ENCODE peak calls at places on chromosomes 7 and 10, in five cellular contexts. One of them, this sample, is unnamed.

GRCh38 chr7:127189885-127190284 is 62.9 kb downstream of the GRM8 start:
- DNase-seq in nephron progenitor cell: no peak
- DNase-seq in endodermal cell: no peak
- DNase-seq in lower lobe of right lung: no peak
- DNase-seq in GM12865: no peak
- DNase-seq in this sample: no peak

GRCh38 chr10:112227331-112227961 is 43.9 kb upstream of the GPAM start:
- DNase-seq in endodermal cell: no peak
- DNase-seq in nephron progenitor cell: no peak
- DNase-seq in GM12865: no peak
- DNase-seq in lower lobe of right lung: peak; percentile 54
- DNase-seq in this sample: no peak

GRCh38 chr7:85413718-85414117 is 226.9 kb upstream of the SEMA3D start:
- DNase-seq in GM12865: no peak
- DNase-seq in endodermal cell: peak; percentile 52
- DNase-seq in lower lobe of right lung: no peak
- DNase-seq in nephron progenitor cell: no peak
- DNase-seq in this sample: no peak

GRCh38 chr7:151063212-151063561 is 3.8 kb downstream of the SLC4A2 start:
- DNase-seq in endodermal cell: no peak
- DNase-seq in lower lobe of right lung: no peak
- DNase-seq in nephron progenitor cell: no peak
- DNase-seq in GM12865: no peak
- DNase-seq in this sample: no peak

GRCh38 chr7:128869138-128869943 is 6.7 kb downstream of the ATP6V1F start:
- DNase-seq in lower lobe of right lung: peak; percentile 70
- DNase-seq in endodermal cell: peak; percentile 88
- DNase-seq in GM12865: peak; percentile 70
- DNase-seq in nephron progenitor cell: peak; percentile 72
- DNase-seq in this sample: peak; percentile 37

GRCh38 chr10:104247513-104248146 is 7.1 kb upstream of the GSTO1 start:
- DNase-seq in GM12865: no peak
- DNase-seq in endodermal cell: no peak
- DNase-seq in nephron progenitor cell: no peak
- DNase-seq in lower lobe of right lung: no peak
- DNase-seq in this sample: no peak

GRCh38 chr10:7417103-7417623 is 6.3 kb upstream of the SFMBT2 start:
- DNase-seq in nephron progenitor cell: no peak
- DNase-seq in GM12865: peak; percentile 51
- DNase-seq in endodermal cell: no peak
- DNase-seq in lower lobe of right lung: no peak
- DNase-seq in this sample: no peak

GRCh38 chr7:466465-467191 is 53.0 kb downstream of the PDGFA start:
- DNase-seq in GM12865: no peak
- DNase-seq in lower lobe of right lung: no peak
- DNase-seq in endodermal cell: no peak
- DNase-seq in nephron progenitor cell: no peak
- DNase-seq in this sample: no peak

GRCh38 chr7:151923097-151923876 is 33.0 kb upstream of the GALNTL5 start:
- DNase-seq in GM12865: no peak
- DNase-seq in endodermal cell: no peak
- DNase-seq in lower lobe of right lung: peak; percentile 70
- DNase-seq in nephron progenitor cell: no peak
- DNase-seq in this sample: no peak

GRCh38 chr7:11458736-11459483 is 373.1 kb downstream of the THSD7A start:
- DNase-seq in endodermal cell: no peak
- DNase-seq in lower lobe of right lung: no peak
- DNase-seq in GM12865: no peak
- DNase-seq in nephron progenitor cell: no peak
- DNase-seq in this sample: no peak

GRCh38 chr7:106239406-106239805 is 45.4 kb downstream of the NAMPT start:
- DNase-seq in lower lobe of right lung: no peak
- DNase-seq in endodermal cell: no peak
- DNase-seq in GM12865: no peak
- DNase-seq in nephron progenitor cell: no peak
- DNase-seq in this sample: no peak

GRCh38 chr10:84196083-84196482 is 1.7 kb downstream of the CDHR1 start:
- DNase-seq in nephron progenitor cell: no peak
- DNase-seq in endodermal cell: peak; percentile 59
- DNase-seq in GM12865: no peak
- DNase-seq in lower lobe of right lung: no peak
- DNase-seq in this sample: no peak

GRCh38 chr10:65791979-65792378 is 1133.9 kb upstream of the LRRTM3 start:
- DNase-seq in GM12865: no peak
- DNase-seq in lower lobe of right lung: no peak
- DNase-seq in nephron progenitor cell: no peak
- DNase-seq in endodermal cell: no peak
- DNase-seq in this sample: no peak

GRCh38 chr10:90856261-90856660 is 1.6 kb downstream of the HTR7 start:
- DNase-seq in lower lobe of right lung: no peak
- DNase-seq in endodermal cell: no peak
- DNase-seq in GM12865: no peak
- DNase-seq in nephron progenitor cell: no peak
- DNase-seq in this sample: no peak

GRCh38 chr7:129437190-129437589 is 3.0 kb downstream of the STRIP2 start:
- DNase-seq in lower lobe of right lung: no peak
- DNase-seq in endodermal cell: no peak
- DNase-seq in GM12865: no peak
- DNase-seq in nephron progenitor cell: no peak
- DNase-seq in this sample: no peak

GRCh38 chr7:157473051-157473569 is 136.3 kb downstream of the DNAJB6 start:
- DNase-seq in endodermal cell: no peak
- DNase-seq in GM12865: no peak
- DNase-seq in lower lobe of right lung: no peak
- DNase-seq in nephron progenitor cell: no peak
- DNase-seq in this sample: no peak

GRCh38 chr7:34057956-34058355 is 152.6 kb downstream of the BMPER start:
- DNase-seq in endodermal cell: no peak
- DNase-seq in nephron progenitor cell: no peak
- DNase-seq in lower lobe of right lung: no peak
- DNase-seq in GM12865: no peak
- DNase-seq in this sample: no peak

GRCh38 chr7:130113887-130114286 is 43.6 kb downstream of the KLHDC10 start:
- DNase-seq in GM12865: no peak
- DNase-seq in endodermal cell: no peak
- DNase-seq in lower lobe of right lung: no peak
- DNase-seq in nephron progenitor cell: no peak
- DNase-seq in this sample: no peak

GRCh38 chr7:18890885-18891621 is 226.4 kb downstream of the TWIST1 start:
- DNase-seq in endodermal cell: no peak
- DNase-seq in nephron progenitor cell: no peak
- DNase-seq in GM12865: no peak
- DNase-seq in lower lobe of right lung: no peak
- DNase-seq in this sample: no peak

GRCh38 chr7:152624218-152624617 is 51.7 kb downstream of the XRCC2 start:
- DNase-seq in GM12865: no peak
- DNase-seq in endodermal cell: no peak
- DNase-seq in nephron progenitor cell: no peak
- DNase-seq in lower lobe of right lung: no peak
- DNase-seq in this sample: no peak

GRCh38 chr7:151051108-151051507 is 2.8 kb downstream of the ASIC3 start:
- DNase-seq in lower lobe of right lung: peak; percentile 72
- DNase-seq in GM12865: peak; percentile 49
- DNase-seq in endodermal cell: peak; percentile 96
- DNase-seq in nephron progenitor cell: peak; percentile 90
- DNase-seq in this sample: peak; percentile 88

GRCh38 chr7:98251251-98251843 is 685 bp downstream of the TECPR1 start:
- DNase-seq in lower lobe of right lung: peak; percentile 74
- DNase-seq in GM12865: peak; percentile 65
- DNase-seq in nephron progenitor cell: no peak
- DNase-seq in endodermal cell: no peak
- DNase-seq in this sample: no peak

GRCh38 chr7:1813394-1814088 is 143.5 kb downstream of the ELFN1 start:
- DNase-seq in lower lobe of right lung: no peak
- DNase-seq in nephron progenitor cell: no peak
- DNase-seq in GM12865: no peak
- DNase-seq in endodermal cell: no peak
- DNase-seq in this sample: no peak

GRCh38 chr10:113099431-113100298 is 149.6 kb downstream of the TCF7L2 start:
- DNase-seq in GM12865: no peak
- DNase-seq in nephron progenitor cell: peak; percentile 42
- DNase-seq in endodermal cell: peak; percentile 61
- DNase-seq in lower lobe of right lung: peak; percentile 52
- DNase-seq in this sample: peak; percentile 10

GRCh38 chr7:100162874-100163533 is 4.5 kb upstream of the TRAPPC14 start:
- DNase-seq in GM12865: no peak
- DNase-seq in lower lobe of right lung: no peak
- DNase-seq in nephron progenitor cell: no peak
- DNase-seq in endodermal cell: peak; percentile 68
- DNase-seq in this sample: no peak

GRCh38 chr10:88113232-88113631 is 249.8 kb downstream of the PTEN start:
- DNase-seq in nephron progenitor cell: no peak
- DNase-seq in endodermal cell: no peak
- DNase-seq in lower lobe of right lung: no peak
- DNase-seq in GM12865: peak; percentile 92
- DNase-seq in this sample: no peak

GRCh38 chr7:44307301-44307900 is 18.0 kb downstream of the CAMK2B start:
- DNase-seq in nephron progenitor cell: peak; percentile 48
- DNase-seq in GM12865: peak; percentile 23
- DNase-seq in lower lobe of right lung: no peak
- DNase-seq in endodermal cell: peak; percentile 76
- DNase-seq in this sample: no peak

GRCh38 chr10:122219340-122219739 is 51.8 kb upstream of the BTBD16 start:
- DNase-seq in endodermal cell: no peak
- DNase-seq in GM12865: no peak
- DNase-seq in lower lobe of right lung: no peak
- DNase-seq in nephron progenitor cell: no peak
- DNase-seq in this sample: no peak

GRCh38 chr7:8620169-8620568 is 186.8 kb downstream of the NXPH1 start:
- DNase-seq in GM12865: no peak
- DNase-seq in nephron progenitor cell: no peak
- DNase-seq in endodermal cell: no peak
- DNase-seq in lower lobe of right lung: no peak
- DNase-seq in this sample: no peak

GRCh38 chr7:49398730-49399129 is 374.7 kb upstream of the VWC2 start:
- DNase-seq in GM12865: peak; percentile 31
- DNase-seq in nephron progenitor cell: no peak
- DNase-seq in lower lobe of right lung: no peak
- DNase-seq in endodermal cell: peak; percentile 38
- DNase-seq in this sample: no peak

GRCh38 chr7:43585521-43585920 is 2.6 kb downstream of the STK17A start:
- DNase-seq in lower lobe of right lung: no peak
- DNase-seq in GM12865: peak; percentile 44
- DNase-seq in nephron progenitor cell: no peak
- DNase-seq in endodermal cell: no peak
- DNase-seq in this sample: no peak

GRCh38 chr7:95723583-95724180 is 48.7 kb upstream of the DYNC1I1 start:
- DNase-seq in endodermal cell: peak; percentile 84
- DNase-seq in lower lobe of right lung: no peak
- DNase-seq in GM12865: peak; percentile 38
- DNase-seq in nephron progenitor cell: peak; percentile 44
- DNase-seq in this sample: peak; percentile 56

GRCh38 chr10:123847686-123848432 is 43.7 kb downstream of the CPXM2 start:
- DNase-seq in nephron progenitor cell: no peak
- DNase-seq in endodermal cell: no peak
- DNase-seq in GM12865: no peak
- DNase-seq in lower lobe of right lung: no peak
- DNase-seq in this sample: no peak

GRCh38 chr7:83001362-83002040 is 161.2 kb downstream of the PCLO start:
- DNase-seq in lower lobe of right lung: no peak
- DNase-seq in nephron progenitor cell: no peak
- DNase-seq in endodermal cell: no peak
- DNase-seq in GM12865: no peak
- DNase-seq in this sample: no peak

GRCh38 chr7:128408709-128409434 is 910 bp downstream of the IMPDH1 start:
- DNase-seq in endodermal cell: peak; percentile 70
- DNase-seq in GM12865: no peak
- DNase-seq in lower lobe of right lung: no peak
- DNase-seq in nephron progenitor cell: no peak
- DNase-seq in this sample: no peak

GRCh38 chr7:107501593-107501992 is 31.7 kb downstream of the GPR22 start:
- DNase-seq in GM12865: peak; percentile 52
- DNase-seq in nephron progenitor cell: no peak
- DNase-seq in endodermal cell: peak; percentile 61
- DNase-seq in lower lobe of right lung: no peak
- DNase-seq in this sample: peak; percentile 38
- TF ChIP-seq CTCF in GM12865: peak; percentile 24
- TF ChIP-seq CTCF in nephron progenitor cell: peak; percentile 12
- TF ChIP-seq CTCF in endodermal cell: peak; percentile 79
- TF ChIP-seq CTCF in lower lobe of right lung: peak; percentile 30
- TF ChIP-seq CTCF in this sample: no peak

GRCh38 chr10:78155722-78156121 is 122.1 kb downstream of the RPS24 start:
- DNase-seq in nephron progenitor cell: no peak
- DNase-seq in endodermal cell: no peak
- DNase-seq in GM12865: no peak
- DNase-seq in lower lobe of right lung: no peak
- DNase-seq in this sample: no peak
- TF ChIP-seq CTCF in nephron progenitor cell: no peak
- TF ChIP-seq CTCF in endodermal cell: peak; percentile 64
- TF ChIP-seq CTCF in GM12865: no peak
- TF ChIP-seq CTCF in lower lobe of right lung: no peak
- TF ChIP-seq CTCF in this sample: peak; percentile 49

GRCh38 chr10:4633776-4634175 is 192.2 kb upstream of the AKR1E2 start:
- DNase-seq in GM12865: no peak
- DNase-seq in lower lobe of right lung: no peak
- DNase-seq in nephron progenitor cell: no peak
- DNase-seq in endodermal cell: no peak
- DNase-seq in this sample: no peak
- TF ChIP-seq CTCF in GM12865: no peak
- TF ChIP-seq CTCF in lower lobe of right lung: no peak
- TF ChIP-seq CTCF in nephron progenitor cell: no peak
- TF ChIP-seq CTCF in endodermal cell: no peak
- TF ChIP-seq CTCF in this sample: no peak

DNA sequence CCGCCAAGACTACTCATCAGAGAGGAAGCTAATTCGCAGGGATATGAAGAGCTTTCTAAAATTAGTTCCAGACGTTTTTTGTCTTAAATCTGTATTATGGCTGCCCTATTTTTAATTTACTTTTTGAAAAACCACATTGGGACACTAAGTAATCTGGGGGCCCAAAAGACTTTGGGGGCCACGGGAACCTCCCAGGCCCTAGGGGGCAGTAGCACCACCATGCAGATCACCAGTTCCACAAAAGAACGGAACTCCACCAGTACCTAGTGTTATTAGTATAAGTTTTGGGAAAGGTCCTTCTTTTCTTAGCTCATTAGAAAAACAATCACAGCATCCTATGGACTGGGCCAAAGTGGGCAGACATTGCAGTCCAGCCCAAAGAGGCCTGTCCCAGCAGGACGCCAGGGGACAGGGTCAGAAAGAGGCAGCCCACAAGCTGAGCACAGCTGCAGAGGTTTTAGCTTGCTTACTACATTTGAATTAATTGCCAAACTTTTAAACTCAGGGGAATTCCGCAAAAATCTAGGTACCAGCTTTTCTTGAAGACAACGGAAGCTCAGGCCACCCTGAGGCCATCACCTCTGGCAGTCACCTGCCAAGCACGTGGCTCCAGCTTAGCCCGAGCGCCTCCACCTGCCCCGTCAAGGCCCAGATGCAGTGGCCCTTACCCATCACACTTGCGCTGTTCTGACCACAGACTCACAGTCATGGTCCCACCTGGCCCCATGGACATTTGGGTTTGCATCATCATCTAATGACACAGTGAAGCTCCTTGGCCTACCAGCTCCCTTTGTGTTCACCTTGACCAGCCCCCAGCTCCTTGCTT is 74.8 kb downstream of the PARP12 start:
- DNase-seq in endodermal cell: no peak
- DNase-seq in lower lobe of right lung: no peak
- DNase-seq in GM12865: no peak
- DNase-seq in nephron progenitor cell: no peak
- DNase-seq in this sample: no peak
- TF ChIP-seq CTCF in endodermal cell: peak; percentile 33
- TF ChIP-seq CTCF in lower lobe of right lung: no peak
- TF ChIP-seq CTCF in GM12865: no peak
- TF ChIP-seq CTCF in nephron progenitor cell: peak; percentile 14
- TF ChIP-seq CTCF in this sample: no peak

This sample was measured in endothelial cell.